ENCODE peak calls at places on chromosomes 7 and 10, in seven cellular contexts. D is activated CD4-positive, CD25-positive, alpha-beta regulatory T cell; S is HS-5; C is activated gamma-delta T cell treated with Interleukin-2 at 50 U/mL for 16 hours; Y is cardiac fibroblast; H is T-cell; B is amniotic stem cell. Q is an unnamed sample.

GRCh38 chr7:31102973-31103850 is 51.1 kb downstream of the ADCYAP1R1 start:
- DNase-seq in D (no peak), S (no peak), C (no peak), Y (no peak), H (no peak), B (no peak), Q (no peak)

GRCh38 chr7:74410772-74411171 is 42.9 kb upstream of the GTF2IRD1 start:
- DNase-seq in D (no peak), S (no peak), C (no peak), Y (no peak), H (no peak), B (no peak), Q (no peak)

GRCh38 chr7:19915596-19915995 is 142.2 kb upstream of the TMEM196 start:
- DNase-seq in D (no peak), S (no peak), C (no peak), Y (no peak), H (no peak), B (no peak), Q (no peak)

GRCh38 chr10:128156999-128157755 is 31.0 kb upstream of the MKI67 start:
- DNase-seq in D (no peak), S (no peak), C (no peak), Y (no peak), H (no peak), B (no peak), Q (no peak)

GRCh38 chr7:7641129-7641663 is 644 bp downstream of the UMAD1 start:
- DNase-seq in D (peak; percentile 18), S (no peak), C (no peak), Y (peak; percentile 18), H (peak; percentile 32), B (no peak), Q (no peak)

GRCh38 chr7:55244346-55244745 is 120.8 kb upstream of the LANCL2 start:
- DNase-seq in D (no peak), S (no peak), C (no peak), Y (no peak), H (no peak), B (no peak), Q (no peak)

GRCh38 chr7:129950191-129950940 is 2.4 kb downstream of the UBE2H start:
- DNase-seq in D (no peak), S (no peak), C (no peak), Y (peak; percentile 30), H (no peak), B (no peak), Q (no peak)

GRCh38 chr7:106284516-106285050 is at the start of gene NAMPT:
- DNase-seq in D (peak; percentile 49), S (no peak), C (peak; percentile 45), Y (no peak), H (no peak), B (no peak), Q (peak; percentile 21)

GRCh38 chr10:29841724-29842649 is 207.2 kb upstream of the SVIL start:
- DNase-seq in D (no peak), S (no peak), C (no peak), Y (no peak), H (no peak), B (no peak), Q (no peak)

GRCh38 chr7:143290293-143290692 is 2.1 kb downstream of the CASP2 start:
- DNase-seq in D (no peak), S (no peak), C (no peak), Y (no peak), H (no peak), B (no peak), Q (no peak)

GRCh38 chr7:33705333-33705833 is 200.0 kb upstream of the BMPER start:
- DNase-seq in D (no peak), S (no peak), C (no peak), Y (no peak), H (no peak), B (no peak), Q (no peak)

GRCh38 chr7:41256186-41256945 is 446.5 kb downstream of the INHBA start:
- DNase-seq in D (no peak), S (peak; percentile 60), C (no peak), Y (no peak), H (no peak), B (no peak), Q (no peak)

GRCh38 chr10:69958232-69958902 is 94.3 kb upstream of the MACROH2A2 start:
- DNase-seq in D (no peak), S (peak; percentile 15), C (peak; percentile 9), Y (peak; percentile 72), H (no peak), B (no peak), Q (no peak)

GRCh38 chr7:107020400-107020799 is 24.1 kb upstream of the PRKAR2B start:
- DNase-seq in D (no peak), S (no peak), C (no peak), Y (no peak), H (no peak), B (no peak), Q (no peak)

GRCh38 chr10:127275793-127276415 is 79.5 kb upstream of the INSYN2A start:
- DNase-seq in D (no peak), S (no peak), C (no peak), Y (no peak), H (no peak), B (no peak), Q (no peak)

GRCh38 chr10:80632742-80633141 is 95.0 kb downstream of the SH2D4B start:
- DNase-seq in D (no peak), S (no peak), C (no peak), Y (no peak), H (no peak), B (no peak), Q (no peak)

GRCh38 chr7:127792528-127793342 is 140.7 kb downstream of the SND1 start:
- DNase-seq in D (no peak), S (no peak), C (peak; percentile 8), Y (no peak), H (peak; percentile 2), B (no peak), Q (no peak)